ENCODE peak calls at places on chromosome 13, in four cellular contexts. W is HFF-Myc, A is RWPE2, R is body of pancreas. M is an unnamed sample.

GRCh38 chr13:34155931-34156607 is 338.1 kb downstream of the RFC3 start:
- DNase-seq in A (no peak), W (peak), R (no peak), M (no peak)

GRCh38 chr13:46593403-46593802 is 40.4 kb downstream of the LRCH1 start:
- DNase-seq in R (no peak), A (no peak), W (no peak), M (no peak)

GRCh38 chr13:101773062-101773461 is 320.6 kb downstream of the ITGBL1 start:
- DNase-seq in A (no peak), R (no peak), W (no peak), M (no peak)

GRCh38 chr13:21683034-21683733 is 12.3 kb downstream of the FGF9 start:
- DNase-seq in W (no peak), A (no peak), R (no peak), M (no peak)

GRCh38 chr13:98853791-98854191 is 101.3 kb upstream of the SLC15A1 start:
- DNase-seq in W (no peak), R (no peak), A (no peak), M (no peak)

GRCh38 chr13:25232937-25233515 is 54.3 kb downstream of the MTMR6 start:
- DNase-seq in A (no peak), W (peak), R (no peak), M (no peak)

GRCh38 chr13:91399189-91400093 is 1.0 kb downstream of the GPC5 start:
- DNase-seq in R (no peak), A (no peak), W (no peak), M (no peak)

GRCh38 chr13:73337511-73337910 is 278.7 kb downstream of the KLF5 start:
- DNase-seq in A (no peak), R (no peak), W (no peak), M (no peak)

GRCh38 chr13:79445968-79446645 is 34.8 kb upstream of the NDFIP2 start:
- DNase-seq in W (no peak), R (no peak), A (no peak), M (no peak)

GRCh38 chr13:76314495-76314894 is 571.7 kb downstream of the KCTD12 start:
- DNase-seq in R (no peak), A (no peak), W (no peak), M (no peak)

GRCh38 chr13:33119886-33120543 is 103.8 kb downstream of the KL start:
- DNase-seq in W (no peak), A (no peak), R (no peak), M (no peak)

GRCh38 chr13:110300090-110300815 is 6.7 kb downstream of the COL4A1 start:
- DNase-seq in A (no peak), R (no peak), W (no peak), M (no peak)

GRCh38 chr13:29721766-29722165 is 126.3 kb upstream of the SLC7A1 start:
- DNase-seq in A (no peak), W (no peak), R (no peak), M (no peak)

GRCh38 chr13:73223372-73223781 is 164.6 kb downstream of the KLF5 start:
- DNase-seq in W (no peak), R (no peak), A (no peak), M (no peak)

GRCh38 chr13:64997438-64997837 is 2232.7 kb downstream of the PCDH9 start:
- DNase-seq in W (no peak), R (no peak), A (no peak), M (no peak)
- TF ChIP-seq CTCF in W (no peak), R (no peak), A (peak), M (no peak)

GRCh38 chr13:111344471-111345191 is 24.2 kb downstream of the TEX29 start:
- DNase-seq in A (no peak), R (peak), W (peak), M (no peak)
- TF ChIP-seq CTCF in A (peak), R (no peak), W (peak), M (no peak)

DNA sequence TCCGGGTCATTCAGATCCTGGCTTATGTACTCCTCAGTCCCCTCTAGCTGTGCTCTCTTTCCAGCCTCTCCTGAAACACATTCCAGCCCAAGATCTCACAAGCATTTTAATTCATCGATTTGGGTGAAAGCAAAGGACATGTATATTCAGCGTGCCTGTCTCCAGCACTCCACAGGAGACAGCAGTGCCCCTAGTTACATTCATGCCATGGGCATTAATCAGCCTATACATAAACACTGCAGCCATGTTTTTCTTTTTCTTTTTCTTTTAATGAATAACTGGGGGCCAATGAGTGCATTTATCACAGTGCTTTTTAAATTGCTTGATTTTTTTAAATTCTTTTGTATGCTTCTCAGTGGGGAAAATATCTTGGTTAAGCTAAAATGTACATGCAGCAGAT is 199.1 kb downstream of the DCT start:
- DNase-seq in W (no peak), R (no peak), A (no peak), M (no peak)
- TF ChIP-seq CTCF in W (no peak), R (no peak), A (no peak), M (no peak)

GRCh38 chr13:112881656-112882554 is 87.1 kb upstream of the MCF2L start:
- DNase-seq in W (no peak), R (peak), A (peak), M (no peak)
- TF ChIP-seq CTCF in W (no peak), R (no peak), A (no peak), M (no peak)

GRCh38 chr13:93246069-93246468 is 19.5 kb downstream of the GPC6 start:
- DNase-seq in W (no peak), A (no peak), R (no peak), M (no peak)

GRCh38 chr13:93249918-93250306 is 23.3 kb downstream of the GPC6 start:
- DNase-seq in A (no peak), R (no peak), W (no peak), M (no peak)

GRCh38 chr13:93249259-93249917 is 22.8 kb downstream of the GPC6 start:
- DNase-seq in R (no peak), W (peak), A (peak), M (no peak)

GRCh38 chr13:93244918-93245280 is 18.3 kb downstream of the GPC6 start:
- DNase-seq in W (no peak), R (no peak), A (no peak), M (no peak)

GRCh38 chr13:93248627-93249047 is 22.0 kb downstream of the GPC6 start:
- DNase-seq in R (peak), W (no peak), A (no peak), M (peak)
- TF ChIP-seq CTCF in R (peak), W (peak), A (peak), M (no peak)

M was measured in Calu3.